ENCODE peak calls at places on chromosomes 7 and 10, in six cellular contexts. One of them, this sample, is unnamed.
A peak's percentile ranks its signal among the peaks of the same experiment; 100 is the strongest.

GRCh38 chr10:103901299-103901698 is 16.7 kb downstream of the STN1 start:
- DNase-seq in kidney tubule cell: no peak
- DNase-seq in erythroblast: no peak
- DNase-seq in NCI-H510A treated with DMSO at 0.1 percent for 48 hours: no peak
- DNase-seq in psoas muscle: no peak
- DNase-seq in RWPE1: no peak
- DNase-seq in this sample: no peak

GRCh38 chr7:105887569-105888199 is 11.3 kb upstream of the ATXN7L1 start:
- DNase-seq in kidney tubule cell: no peak
- DNase-seq in erythroblast: no peak
- DNase-seq in psoas muscle: no peak
- DNase-seq in NCI-H510A treated with DMSO at 0.1 percent for 48 hours: no peak
- DNase-seq in RWPE1: no peak
- DNase-seq in this sample: peak; percentile 46

GRCh38 chr7:122304604-122304975 is at the start of gene FEZF1:
- DNase-seq in RWPE1: no peak
- DNase-seq in kidney tubule cell: no peak
- DNase-seq in erythroblast: no peak
- DNase-seq in NCI-H510A treated with DMSO at 0.1 percent for 48 hours: peak; percentile 73
- DNase-seq in psoas muscle: no peak
- DNase-seq in this sample: peak; percentile 67

GRCh38 chr10:90288403-90288933 is 569.4 kb downstream of the HTR7 start:
- DNase-seq in NCI-H510A treated with DMSO at 0.1 percent for 48 hours: no peak
- DNase-seq in kidney tubule cell: peak; percentile 39
- DNase-seq in psoas muscle: no peak
- DNase-seq in erythroblast: no peak
- DNase-seq in RWPE1: peak; percentile 12
- DNase-seq in this sample: no peak

GRCh38 chr10:80486785-80487421 is 32.8 kb downstream of the TSPAN14 start:
- DNase-seq in RWPE1: no peak
- DNase-seq in kidney tubule cell: no peak
- DNase-seq in erythroblast: no peak
- DNase-seq in psoas muscle: no peak
- DNase-seq in NCI-H510A treated with DMSO at 0.1 percent for 48 hours: no peak
- DNase-seq in this sample: no peak

GRCh38 chr10:105973252-105973877 is 1191.1 kb downstream of the SORCS1 start:
- DNase-seq in erythroblast: no peak
- DNase-seq in NCI-H510A treated with DMSO at 0.1 percent for 48 hours: no peak
- DNase-seq in RWPE1: no peak
- DNase-seq in psoas muscle: no peak
- DNase-seq in kidney tubule cell: no peak
- DNase-seq in this sample: no peak

GRCh38 chr10:44923611-44924010 is 12.5 kb downstream of the TMEM72 start:
- DNase-seq in NCI-H510A treated with DMSO at 0.1 percent for 48 hours: no peak
- DNase-seq in kidney tubule cell: no peak
- DNase-seq in erythroblast: no peak
- DNase-seq in RWPE1: no peak
- DNase-seq in psoas muscle: no peak
- DNase-seq in this sample: no peak

GRCh38 chr10:35006836-35007235 is 83.3 kb downstream of the CUL2 start:
- DNase-seq in NCI-H510A treated with DMSO at 0.1 percent for 48 hours: no peak
- DNase-seq in psoas muscle: no peak
- DNase-seq in kidney tubule cell: no peak
- DNase-seq in erythroblast: no peak
- DNase-seq in RWPE1: no peak
- DNase-seq in this sample: no peak

GRCh38 chr10:4034907-4035581 is 250.0 kb upstream of the KLF6 start:
- DNase-seq in erythroblast: no peak
- DNase-seq in kidney tubule cell: peak; percentile 57
- DNase-seq in NCI-H510A treated with DMSO at 0.1 percent for 48 hours: peak; percentile 10
- DNase-seq in psoas muscle: no peak
- DNase-seq in RWPE1: no peak
- DNase-seq in this sample: no peak

GRCh38 chr10:132677905-132678298 is 108.0 kb downstream of the NKX6-2 start:
- DNase-seq in RWPE1: no peak
- DNase-seq in NCI-H510A treated with DMSO at 0.1 percent for 48 hours: no peak
- DNase-seq in kidney tubule cell: no peak
- DNase-seq in psoas muscle: peak; percentile 3
- DNase-seq in erythroblast: no peak
- DNase-seq in this sample: no peak

GRCh38 chr7:47100815-47101435 is 481.0 kb downstream of the TNS3 start:
- DNase-seq in kidney tubule cell: peak; percentile 64
- DNase-seq in RWPE1: peak; percentile 36
- DNase-seq in NCI-H510A treated with DMSO at 0.1 percent for 48 hours: no peak
- DNase-seq in psoas muscle: no peak
- DNase-seq in erythroblast: peak; percentile 41
- DNase-seq in this sample: no peak

GRCh38 chr10:30184397-30185033 is 125.1 kb upstream of the JCAD start:
- DNase-seq in RWPE1: no peak
- DNase-seq in NCI-H510A treated with DMSO at 0.1 percent for 48 hours: no peak
- DNase-seq in kidney tubule cell: peak; percentile 13
- DNase-seq in psoas muscle: no peak
- DNase-seq in erythroblast: no peak
- DNase-seq in this sample: no peak

GRCh38 chr10:3406556-3406955 is 234.0 kb upstream of the PITRM1 start:
- DNase-seq in erythroblast: no peak
- DNase-seq in RWPE1: no peak
- DNase-seq in psoas muscle: no peak
- DNase-seq in kidney tubule cell: no peak
- DNase-seq in NCI-H510A treated with DMSO at 0.1 percent for 48 hours: no peak
- DNase-seq in this sample: no peak

GRCh38 chr7:32043688-32044087 is 26.5 kb downstream of the PDE1C start:
- DNase-seq in NCI-H510A treated with DMSO at 0.1 percent for 48 hours: no peak
- DNase-seq in erythroblast: no peak
- DNase-seq in psoas muscle: no peak
- DNase-seq in RWPE1: no peak
- DNase-seq in kidney tubule cell: peak; percentile 93
- DNase-seq in this sample: no peak

This sample was measured in NCI-H345.